ENCODE peak calls at places on chromosome 5, in five cellular contexts. A is naive thymus-derived CD4-positive, alpha-beta T cell; O is HCT116; Y is retina; V is stimulated activated CD8-positive, alpha-beta memory T cell treated with anti-CD3 and anti-CD28 coated beads, Interleukin-15, amount 100 ng/mL, for 48 hours. K is an unnamed sample.

GRCh38 chr5:87605663-87606062 is 192.9 kb upstream of the CCNH start:
- DNase-seq in O (no peak), V (no peak), Y (no peak), A (no peak), K (no peak)

GRCh38 chr5:173238312-173239232 is 3.6 kb upstream of the NKX2-5 start:
- DNase-seq in A (no peak), V (no peak), O (no peak), Y (peak), K (no peak)

GRCh38 chr5:119377066-119377465 is 21.2 kb downstream of the TNFAIP8 start:
- DNase-seq in A (no peak), O (no peak), Y (no peak), V (no peak), K (no peak)

GRCh38 chr5:124480022-124480421 is 266.4 kb downstream of the ZNF608 start:
- DNase-seq in O (no peak), Y (no peak), A (no peak), V (no peak), K (no peak)

GRCh38 chr5:112642885-112643284 is 94.8 kb upstream of the APC start:
- DNase-seq in V (no peak), A (no peak), Y (no peak), O (no peak), K (no peak)

GRCh38 chr5:102582706-102583105 is 83.9 kb upstream of the SLCO6A1 start:
- DNase-seq in A (no peak), V (no peak), O (no peak), Y (no peak), K (no peak)

GRCh38 chr5:163964650-163965049 is 459.2 kb downstream of the MAT2B start:
- DNase-seq in A (no peak), V (no peak), Y (peak), O (no peak), K (no peak)

GRCh38 chr5:138054863-138055558 is 22.1 kb upstream of the FAM13B start:
- DNase-seq in Y (peak), O (no peak), V (no peak), A (no peak), K (no peak)

GRCh38 chr5:68225188-68225910 is 9.8 kb downstream of the PIK3R1 start:
- DNase-seq in A (no peak), O (no peak), V (no peak), Y (no peak), K (no peak)

GRCh38 chr5:5294429-5294828 is 128.0 kb upstream of the ICE1 start:
- DNase-seq in Y (no peak), A (no peak), V (no peak), O (no peak), K (no peak)

GRCh38 chr5:1036504-1037122 is 28.0 kb downstream of the NKD2 start:
- DNase-seq in A (no peak), V (no peak), O (no peak), Y (no peak), K (no peak)

GRCh38 chr5:42887094-42887493 is 75.4 kb upstream of the SELENOP start:
- DNase-seq in Y (no peak), A (no peak), V (no peak), O (peak), K (no peak)

GRCh38 chr5:3191585-3191984 is 404.0 kb upstream of the IRX1 start:
- DNase-seq in A (no peak), Y (no peak), O (no peak), V (no peak), K (no peak)

GRCh38 chr5:38922199-38922598 is 76.4 kb downstream of the OSMR start:
- DNase-seq in O (peak), V (peak), A (peak), Y (peak), K (peak)

GRCh38 chr5:98844865-98845264 is 71.4 kb downstream of the RGMB start:
- DNase-seq in V (no peak), A (no peak), O (no peak), Y (no peak), K (no peak)

GRCh38 chr5:14445581-14446290 is 135.9 kb upstream of the OTULINL start:
- DNase-seq in A (no peak), O (no peak), V (no peak), Y (peak), K (no peak)

GRCh38 chr5:41707853-41708603 is 162.2 kb downstream of the OXCT1 start:
- DNase-seq in Y (no peak), V (no peak), O (peak), A (no peak), K (peak)

GRCh38 chr5:35853652-35854051 is 3.0 kb upstream of the IL7R start:
- DNase-seq in V (peak), Y (no peak), A (peak), O (no peak), K (no peak)

GRCh38 chr5:109645591-109646236 is 44.0 kb upstream of the MAN2A1 start:
- DNase-seq in Y (peak), V (no peak), O (no peak), A (no peak), K (no peak)

GRCh38 chr5:133287500-133287899 is 235.7 kb downstream of the HSPA4 start:
- DNase-seq in V (peak), Y (no peak), O (peak), A (peak), K (no peak)

GRCh38 chr5:108541816-108542215 is 159.9 kb upstream of the FBXL17 start:
- DNase-seq in O (no peak), A (no peak), V (no peak), Y (no peak), K (no peak)

GRCh38 chr5:306011-306805 is 15.3 kb upstream of the AHRR start:
- DNase-seq in Y (no peak), O (no peak), A (no peak), V (no peak), K (no peak)

K was measured in Jurkat, Clone E6-1.